ENCODE peak calls at places on chromosomes 1 and 21, in five cellular contexts. B, N, F, Q and W are unnamed samples. For H3K27me3, the result is how much of the 10 kb centered on the place peaks cover.

GRCh38 chr1:99264201-99265021 is at the start of gene PLPPR4:
- DNase-seq in B (peak), N (no peak), F (no peak), Q (no peak), W (peak)

GRCh38 chr1:246176126-246177024 is 330.7 kb downstream of the SMYD3 start:
- DNase-seq in B (peak), N (no peak), F (peak), Q (no peak), W (no peak)

GRCh38 chr1:182978158-182978853 is 25.3 kb upstream of the SHCBP1L start:
- DNase-seq in B (no peak), N (no peak), F (no peak), Q (no peak), W (no peak)

GRCh38 chr1:212614398-212615091 is 6.0 kb downstream of the ATF3 start:
- DNase-seq in B (no peak), N (no peak), F (no peak), Q (no peak), W (no peak)

GRCh38 chr21:33682992-33683627 is 40.8 kb downstream of the ITSN1 start:
- DNase-seq in B (peak), N (no peak), F (peak), Q (no peak), W (no peak)

GRCh38 chr21:42347601-42348327 is 3.0 kb downstream of the TFF2 start:
- DNase-seq in B (no peak), N (no peak), F (no peak), Q (no peak), W (no peak)

GRCh38 chr1:160021376-160022074 is 10.3 kb downstream of the PIGM start:
- DNase-seq in B (no peak), N (no peak), F (no peak), Q (no peak), W (no peak)

GRCh38 chr1:101081496-101082282 is 56.1 kb upstream of the DPH5 start:
- DNase-seq in B (no peak), N (peak), F (no peak), Q (peak), W (no peak)

GRCh38 chr1:88803444-88803843 is 87.9 kb downstream of the GTF2B start:
- DNase-seq in B (no peak), N (no peak), F (no peak), Q (no peak), W (no peak)

GRCh38 chr1:12179111-12179519 is 12.3 kb downstream of the TNFRSF1B start:
- DNase-seq in B (peak), N (no peak), F (peak), Q (peak), W (no peak)

GRCh38 chr1:230381049-230381467 is 45.1 kb downstream of the PGBD5 start:
- DNase-seq in B (no peak), N (peak), F (peak), Q (no peak), W (no peak)

GRCh38 chr1:239550178-239550577 is 163.8 kb downstream of the CHRM3 start:
- DNase-seq in B (peak), N (no peak), F (no peak), Q (no peak), W (no peak)

GRCh38 chr1:204003536-204003935 is 69.4 kb upstream of the SOX13 start:
- DNase-seq in B (no peak), N (no peak), F (no peak), Q (no peak), W (no peak)

GRCh38 chr1:1353389-1354151 is 4.4 kb upstream of the DVL1 start:
- DNase-seq in B (no peak), N (no peak), F (no peak), Q (no peak), W (no peak)

GRCh38 chr1:169044296-169044695 is 62.2 kb upstream of the ATP1B1 start:
- DNase-seq in B (no peak), N (peak), F (no peak), Q (peak), W (no peak)

GRCh38 chr1:200890818-200891773 is 3.6 kb upstream of the INAVA start:
- DNase-seq in B (peak), N (peak), F (peak), Q (no peak), W (peak)

GRCh38 chr1:222931018-222931417 is 116.2 kb downstream of the DISP1 start:
- DNase-seq in B (no peak), N (no peak), F (no peak), Q (no peak), W (no peak)

GRCh38 chr1:163085041-163085903 is 16.1 kb downstream of the RGS4 start:
- DNase-seq in B (no peak), N (no peak), F (no peak), Q (no peak), W (no peak)

GRCh38 chr1:25001125-25001915 is 71.2 kb upstream of the RUNX3 start:
- DNase-seq in B (no peak), N (no peak), F (no peak), Q (no peak), W (no peak)

GRCh38 chr1:20366076-20366765 is 75.5 kb downstream of the VWA5B1 start:
- DNase-seq in B (no peak), N (peak), F (no peak), Q (no peak), W (no peak)

GRCh38 chr1:186574951-186575747 is 105.1 kb downstream of the PTGS2 start:
- DNase-seq in B (no peak), N (no peak), F (no peak), Q (no peak), W (no peak)

GRCh38 chr1:107122241-107122640 is 18.6 kb upstream of the NTNG1 start:
- DNase-seq in B (no peak), N (no peak), F (no peak), Q (no peak), W (no peak)

GRCh38 chr1:77438239-77438913 is 156.6 kb downstream of the AK5 start:
- DNase-seq in B (peak), N (no peak), F (no peak), Q (no peak), W (no peak)

GRCh38 chr1:63868220-63868897 is 94.5 kb downstream of the ROR1 start:
- DNase-seq in B (no peak), N (peak), F (no peak), Q (no peak), W (no peak)

GRCh38 chr21:16587671-16588379 is 858.0 kb downstream of the USP25 start:
- DNase-seq in B (no peak), N (no peak), F (no peak), Q (no peak), W (no peak)

GRCh38 chr21:16587141-16587570 is 857.4 kb downstream of the USP25 start:
- DNase-seq in B (peak), N (no peak), F (peak), Q (no peak), W (peak)

GRCh38 chr21:16589499-16589898 is 859.7 kb downstream of the USP25 start:
- DNase-seq in B (no peak), N (no peak), F (no peak), Q (no peak), W (no peak)

GRCh38 chr21:16589046-16589445 is 859.3 kb downstream of the USP25 start:
- DNase-seq in B (no peak), N (no peak), F (no peak), Q (no peak), W (no peak)

DNA sequence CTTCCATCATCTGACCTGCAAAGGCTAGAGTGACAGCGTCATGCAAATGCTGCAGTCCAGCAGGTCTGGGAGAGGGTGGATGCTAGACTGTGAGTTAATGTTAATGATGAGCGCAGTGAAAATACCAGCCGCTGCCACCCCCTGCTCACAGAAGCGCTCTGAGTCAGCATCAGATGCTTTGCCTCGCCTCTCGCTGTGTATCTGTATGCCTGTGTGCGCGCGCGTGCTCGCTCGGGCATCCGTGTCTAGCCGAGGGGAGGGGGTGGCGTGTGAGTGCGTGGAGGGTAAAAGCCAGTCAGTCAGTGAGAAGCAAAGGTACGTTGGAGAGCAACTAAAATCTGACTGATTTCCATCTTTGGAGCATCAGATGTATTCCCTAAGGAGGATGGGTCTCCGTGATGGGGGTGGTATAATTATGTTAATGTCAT is 858.7 kb downstream of the USP25 start:
- DNase-seq in B (peak), N (no peak), F (no peak), Q (no peak), W (peak)
- H3K4me3 ChIP-seq in B (peak), N (no peak), F (no peak), Q (no peak), W (peak)

GRCh38 chr21:17828223-17828622 is 9.1 kb upstream of the C21orf91 start:
- DNase-seq in B (peak), N (no peak), F (no peak), Q (no peak), W (no peak)
- H3K27ac ChIP-seq in B (no peak), N (no peak), F (no peak), Q (no peak), W (no peak)

DNA sequence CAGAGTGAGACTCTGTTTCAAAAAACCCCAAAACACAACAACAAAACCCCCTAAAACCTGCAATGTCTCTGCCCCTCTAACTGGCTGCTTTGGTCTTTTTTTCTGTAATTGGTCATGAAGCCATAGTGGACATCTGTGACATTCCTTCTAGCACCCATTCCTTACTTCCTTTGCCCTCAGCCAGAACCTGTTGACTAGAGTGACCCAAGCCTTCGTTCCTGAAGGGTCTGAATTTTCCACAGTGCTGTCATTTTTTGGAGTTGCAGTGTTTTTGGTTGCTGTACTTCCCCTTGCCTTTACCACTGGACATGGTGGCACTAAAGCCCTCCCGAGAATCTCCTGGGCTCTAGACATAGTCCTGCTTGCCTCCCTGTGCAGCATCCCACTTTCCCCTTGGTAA is 48.5 kb upstream of the LIN9 start:
- DNase-seq in B (no peak), N (no peak), F (no peak), Q (no peak), W (no peak)
- H3K27me3 ChIP-seq in B (under half), N (under half), F (under half), Q (under half), W (under half)

GRCh38 chr1:233665575-233666270 is 51.8 kb downstream of the KCNK1 start:
- DNase-seq in B (no peak), N (peak), F (no peak), Q (no peak), W (no peak)
- H3K4me3 ChIP-seq in B (no peak), N (no peak), F (no peak), Q (no peak), W (no peak)